ENCODE peak calls at places on chromosomes 12 and 14, in six cellular contexts. One of them, this sample, is unnamed.

GRCh38 chr14:47948981-47949380 is 273.6 kb upstream of the MDGA2 start:
- DNase-seq in OCI-LY7: no peak
- DNase-seq in globus pallidus: no peak
- DNase-seq in skeletal muscle cell: no peak
- DNase-seq in endothelial cell: no peak
- DNase-seq in cardiac fibroblast: no peak
- DNase-seq in this sample: no peak

GRCh38 chr12:108597559-108598471 is at the start of gene TMEM119:
- DNase-seq in cardiac fibroblast: no peak
- DNase-seq in skeletal muscle cell: no peak
- DNase-seq in globus pallidus: peak
- DNase-seq in endothelial cell: no peak
- DNase-seq in OCI-LY7: peak
- DNase-seq in this sample: peak

GRCh38 chr14:99038401-99038800 is 233.6 kb downstream of the BCL11B start:
- DNase-seq in OCI-LY7: no peak
- DNase-seq in skeletal muscle cell: no peak
- DNase-seq in endothelial cell: no peak
- DNase-seq in cardiac fibroblast: no peak
- DNase-seq in globus pallidus: no peak
- DNase-seq in this sample: no peak

GRCh38 chr12:41936333-41936732 is 208.3 kb downstream of the GXYLT1 start:
- DNase-seq in OCI-LY7: no peak
- DNase-seq in globus pallidus: no peak
- DNase-seq in endothelial cell: no peak
- DNase-seq in skeletal muscle cell: no peak
- DNase-seq in cardiac fibroblast: no peak
- DNase-seq in this sample: no peak

GRCh38 chr12:46933947-46934346 is 108.2 kb upstream of the SLC38A4 start:
- DNase-seq in skeletal muscle cell: peak
- DNase-seq in endothelial cell: peak
- DNase-seq in globus pallidus: peak
- DNase-seq in cardiac fibroblast: peak
- DNase-seq in OCI-LY7: peak
- DNase-seq in this sample: peak

GRCh38 chr14:94964931-94965330 is 192.4 kb downstream of the DICER1 start:
- DNase-seq in OCI-LY7: no peak
- DNase-seq in globus pallidus: no peak
- DNase-seq in cardiac fibroblast: no peak
- DNase-seq in endothelial cell: no peak
- DNase-seq in skeletal muscle cell: no peak
- DNase-seq in this sample: no peak

GRCh38 chr12:26277511-26278246 is 82.3 kb downstream of the SSPN start:
- DNase-seq in skeletal muscle cell: no peak
- DNase-seq in cardiac fibroblast: no peak
- DNase-seq in OCI-LY7: no peak
- DNase-seq in globus pallidus: no peak
- DNase-seq in endothelial cell: no peak
- DNase-seq in this sample: peak

GRCh38 chr14:104599446-104599845 is 5.1 kb downstream of the TMEM179 start:
- DNase-seq in skeletal muscle cell: no peak
- DNase-seq in globus pallidus: no peak
- DNase-seq in endothelial cell: no peak
- DNase-seq in OCI-LY7: no peak
- DNase-seq in cardiac fibroblast: no peak
- DNase-seq in this sample: no peak

GRCh38 chr14:34303811-34304210 is 158.2 kb downstream of the SPTSSA start:
- DNase-seq in skeletal muscle cell: no peak
- DNase-seq in OCI-LY7: no peak
- DNase-seq in globus pallidus: no peak
- DNase-seq in cardiac fibroblast: no peak
- DNase-seq in endothelial cell: no peak
- DNase-seq in this sample: no peak

This sample was measured in AG09309.